ENCODE peak calls at places on chromosomes 1 and 21, in ten cellular contexts. G, R, I, N, X, J, E, O, T and C are unnamed samples.

GRCh38 chr1:3761296-3762010 is 9.2 kb downstream of the CCDC27 start:
- DNase-seq in G (no peak), R (no peak), I (no peak), N (no peak), X (no peak), J (no peak), E (no peak), O (no peak), T (no peak), C (no peak)

GRCh38 chr1:62903522-62903921 is 119.6 kb downstream of the ATG4C start:
- DNase-seq in G (no peak), R (no peak), I (no peak), N (no peak), X (no peak), J (no peak), E (no peak), O (no peak), T (no peak), C (no peak)

GRCh38 chr1:63523738-63524137 is 413 bp downstream of the EFCAB7 start:
- DNase-seq in G (no peak), R (no peak), I (no peak), N (no peak), X (no peak), J (no peak), E (no peak), O (no peak), T (no peak), C (no peak)

GRCh38 chr21:42117229-42118048 is 46.3 kb downstream of the UMODL1 start:
- DNase-seq in G (peak; percentile 55), R (peak; percentile 75), I (peak; percentile 65), N (peak; percentile 71), X (peak; percentile 52), J (peak; percentile 47), E (peak; percentile 76), O (peak; percentile 74), T (peak; percentile 81), C (peak; percentile 70)

GRCh38 chr1:70890408-70890807 is 157.2 kb downstream of the PTGER3 start:
- DNase-seq in G (no peak), R (no peak), I (no peak), N (no peak), X (no peak), J (no peak), E (no peak), O (no peak), T (no peak), C (no peak)

GRCh38 chr1:169676001-169676400 is 35.4 kb downstream of the SELL start:
- DNase-seq in G (no peak), R (no peak), I (no peak), N (no peak), X (no peak), J (no peak), E (no peak), O (no peak), T (no peak), C (no peak)

GRCh38 chr21:45015469-45015860 is 58.9 kb upstream of the ADARB1 start:
- DNase-seq in G (peak; percentile 2), R (no peak), I (no peak), N (no peak), X (no peak), J (no peak), E (no peak), O (no peak), T (no peak), C (no peak)

GRCh38 chr1:184802739-184803492 is 48.3 kb upstream of the EDEM3 start:
- DNase-seq in G (no peak), R (no peak), I (no peak), N (no peak), X (no peak), J (no peak), E (no peak), O (no peak), T (no peak), C (no peak)

GRCh38 chr21:41671859-41672542 is 94.9 kb downstream of the RIPK4 start:
- DNase-seq in G (no peak), R (no peak), I (peak; percentile 1), N (no peak), X (no peak), J (no peak), E (no peak), O (no peak), T (no peak), C (no peak)

GRCh38 chr1:74650561-74650960 is 23.0 kb downstream of the ERICH3 start:
- DNase-seq in G (no peak), R (no peak), I (no peak), N (no peak), X (no peak), J (no peak), E (no peak), O (no peak), T (no peak), C (no peak)

GRCh38 chr1:14939527-14940284 is 213.8 kb upstream of the TMEM51 start:
- DNase-seq in G (no peak), R (no peak), I (no peak), N (peak; percentile 58), X (no peak), J (no peak), E (no peak), O (no peak), T (no peak), C (no peak)

GRCh38 chr1:193437785-193438184 is 251.4 kb upstream of the B3GALT2 start:
- DNase-seq in G (no peak), R (no peak), I (no peak), N (no peak), X (no peak), J (peak; percentile 32), E (no peak), O (no peak), T (no peak), C (no peak)

GRCh38 chr1:171219751-171220385 is 28.4 kb upstream of the FMO1 start:
- DNase-seq in G (no peak), R (no peak), I (no peak), N (peak; percentile 4), X (no peak), J (no peak), E (no peak), O (no peak), T (no peak), C (peak; percentile 71)

GRCh38 chr1:51569284-51570062 is 47.4 kb upstream of the OSBPL9 start:
- DNase-seq in G (peak; percentile 9), R (peak; percentile 5), I (peak; percentile 83), N (peak; percentile 35), X (no peak), J (peak; percentile 29), E (peak; percentile 26), O (no peak), T (peak; percentile 24), C (peak; percentile 29)

GRCh38 chr1:85319931-85320330 is 43.5 kb upstream of the BCL10 start:
- DNase-seq in G (no peak), R (no peak), I (no peak), N (no peak), X (no peak), J (no peak), E (no peak), O (no peak), T (no peak), C (no peak)

GRCh38 chr1:93323185-93323820 is 22.4 kb upstream of the DR1 start:
- DNase-seq in G (no peak), R (no peak), I (no peak), N (no peak), X (no peak), J (no peak), E (no peak), O (no peak), T (no peak), C (no peak)

GRCh38 chr1:186871784-186872183 is 43.0 kb downstream of the PLA2G4A start:
- DNase-seq in G (no peak), R (no peak), I (no peak), N (no peak), X (no peak), J (no peak), E (no peak), O (no peak), T (no peak), C (no peak)

GRCh38 chr1:162857850-162858249 is 3.1 kb downstream of the CCDC190 start:
- DNase-seq in G (no peak), R (no peak), I (no peak), N (no peak), X (no peak), J (no peak), E (no peak), O (no peak), T (no peak), C (no peak)

GRCh38 chr1:99650773-99651437 is 5.0 kb downstream of the PALMD start:
- DNase-seq in G (no peak), R (no peak), I (no peak), N (no peak), X (no peak), J (no peak), E (no peak), O (no peak), T (no peak), C (no peak)

GRCh38 chr1:7608628-7609295 is 162.3 kb upstream of the VAMP3 start:
- DNase-seq in G (no peak), R (no peak), I (no peak), N (peak; percentile 45), X (no peak), J (no peak), E (no peak), O (no peak), T (no peak), C (peak; percentile 92)

GRCh38 chr1:173507205-173507846 is 30.2 kb downstream of the PRDX6 start:
- DNase-seq in G (no peak), R (no peak), I (peak; percentile 67), N (peak; percentile 33), X (no peak), J (no peak), E (no peak), O (no peak), T (no peak), C (no peak)

GRCh38 chr1:94063379-94063778 is 57.6 kb downstream of the ABCA4 start:
- DNase-seq in G (no peak), R (no peak), I (peak; percentile 73), N (no peak), X (peak; percentile 62), J (no peak), E (no peak), O (peak; percentile 56), T (no peak), C (no peak)

GRCh38 chr1:208178091-208178529 is 66.1 kb downstream of the PLXNA2 start:
- DNase-seq in G (no peak), R (no peak), I (peak; percentile 78), N (no peak), X (no peak), J (no peak), E (no peak), O (no peak), T (no peak), C (no peak)

GRCh38 chr1:31111290-31111951 is 45.9 kb upstream of the PUM1 start:
- DNase-seq in G (no peak), R (no peak), I (peak; percentile 23), N (no peak), X (no peak), J (no peak), E (no peak), O (peak; percentile 57), T (no peak), C (peak; percentile 52)

GRCh38 chr1:40092811-40093617 is 4.0 kb downstream of the PPT1 start:
- DNase-seq in G (no peak), R (no peak), I (no peak), N (no peak), X (no peak), J (no peak), E (no peak), O (no peak), T (no peak), C (no peak)

GRCh38 chr1:25609921-25610320 is 6.7 kb upstream of the MAN1C1 start:
- DNase-seq in G (no peak), R (no peak), I (no peak), N (no peak), X (no peak), J (no peak), E (no peak), O (no peak), T (no peak), C (peak; percentile 48)

GRCh38 chr1:92076363-92076762 is 1.2 kb upstream of the SETSIP start:
- DNase-seq in G (no peak), R (no peak), I (no peak), N (no peak), X (no peak), J (no peak), E (no peak), O (no peak), T (no peak), C (no peak)

GRCh38 chr21:40667964-40668363 is 179.0 kb downstream of the DSCAM start:
- DNase-seq in G (no peak), R (no peak), I (no peak), N (no peak), X (no peak), J (no peak), E (no peak), O (no peak), T (no peak), C (no peak)